ENCODE peak calls at places on chromosomes 3 and 15, in nine cellular contexts. P is lower lobe of right lung; Q is tibial nerve; H is psoas muscle; D is brain microvascular endothelial cell; T is fibroblast of lung; G is CD8-positive, alpha-beta T cell; Z is left lung; E is suprapubic skin. N is an unnamed sample.

GRCh38 chr3:135966349-135966695 is 794 bp downstream of the PPP2R3A start:
- DNase-seq in D (no peak), Z (peak; percentile 47), H (no peak), T (peak; percentile 53), Q (peak; percentile 9), E (no peak), G (no peak), P (no peak), N (no peak)

GRCh38 chr3:73024836-73025235 is 28.2 kb downstream of the PPP4R2 start:
- DNase-seq in D (no peak), Q (no peak), E (no peak), H (no peak), T (no peak), P (no peak), G (no peak), Z (no peak), N (no peak)

GRCh38 chr3:102410616-102411015 is 24.2 kb upstream of the ZPLD1 start:
- DNase-seq in Q (no peak), H (no peak), D (no peak), G (no peak), P (no peak), T (no peak), Z (no peak), E (no peak), N (no peak)

GRCh38 chr3:16437640-16438039 is 75.9 kb downstream of the RFTN1 start:
- DNase-seq in T (peak; percentile 32), H (no peak), G (no peak), D (no peak), P (no peak), E (no peak), Z (no peak), Q (no peak), N (no peak)

GRCh38 chr15:47717036-47717611 is at the start of gene SEMA6D:
- DNase-seq in P (peak; percentile 55), D (peak; percentile 61), H (peak; percentile 89), E (peak; percentile 83), T (peak; percentile 93), G (no peak), Q (peak; percentile 62), Z (peak; percentile 48), N (no peak)

GRCh38 chr3:30448436-30448835 is 158.0 kb upstream of the TGFBR2 start:
- DNase-seq in P (no peak), Z (no peak), H (no peak), Q (no peak), D (no peak), G (no peak), E (no peak), T (peak; percentile 29), N (no peak)

GRCh38 chr3:107676469-107677309 is 153.9 kb downstream of the BBX start:
- DNase-seq in P (no peak), G (no peak), Q (no peak), H (no peak), Z (no peak), D (no peak), T (peak; percentile 58), E (no peak), N (no peak)

GRCh38 chr3:186360779-186361178 is 1.3 kb downstream of the DGKG start:
- DNase-seq in P (peak; percentile 66), T (no peak), Z (no peak), Q (no peak), G (no peak), E (no peak), H (no peak), D (no peak), N (no peak)

GRCh38 chr3:157066335-157067071 is 93.4 kb downstream of the CCNL1 start:
- DNase-seq in Q (no peak), H (no peak), P (no peak), E (no peak), G (no peak), D (no peak), T (peak; percentile 88), Z (no peak), N (no peak)

GRCh38 chr3:165159760-165160421 is 36.3 kb downstream of the SLITRK3 start:
- DNase-seq in T (no peak), D (no peak), H (no peak), P (no peak), Q (no peak), Z (no peak), E (no peak), G (no peak), N (no peak)

GRCh38 chr3:123429362-123430125 is 19.3 kb downstream of the ADCY5 start:
- DNase-seq in D (no peak), T (no peak), Z (no peak), G (no peak), E (no peak), Q (no peak), H (no peak), P (no peak), N (no peak)
- H3K27me3 ChIP-seq in D (peaks cover 21% of the 10 kb centered on the region), T (peaks cover 25% of the 10 kb centered on the region), Z (no peaks in the 10 kb centered on the region), G (no peaks in the 10 kb centered on the region), E (no peaks in the 10 kb centered on the region), Q (no peaks in the 10 kb centered on the region), H (no peaks in the 10 kb centered on the region), P (peaks cover 3% of the 10 kb centered on the region), N (no peaks in the 10 kb centered on the region)

GRCh38 chr3:51935886-51936755 is 5.6 kb downstream of the RRP9 start:
- DNase-seq in T (no peak), P (no peak), Q (no peak), Z (no peak), G (no peak), D (no peak), E (peak; percentile 50), H (no peak), N (no peak)

GRCh38 chr3:51937014-51937413 is 4.7 kb downstream of the RRP9 start:
- DNase-seq in E (peak; percentile 63), G (no peak), Q (no peak), P (no peak), H (no peak), D (no peak), T (peak; percentile 18), Z (no peak), N (no peak)

GRCh38 chr3:51938780-51939425 is 2.8 kb downstream of the RRP9 start:
- DNase-seq in Q (no peak), P (no peak), G (no peak), E (peak; percentile 47), D (no peak), Z (no peak), T (no peak), H (no peak), N (no peak)

GRCh38 chr3:51934991-51935885 is 6.5 kb downstream of the RRP9 start:
- DNase-seq in Q (no peak), T (no peak), E (peak; percentile 77), P (no peak), Z (no peak), H (no peak), D (no peak), G (no peak), N (no peak)

DNA sequence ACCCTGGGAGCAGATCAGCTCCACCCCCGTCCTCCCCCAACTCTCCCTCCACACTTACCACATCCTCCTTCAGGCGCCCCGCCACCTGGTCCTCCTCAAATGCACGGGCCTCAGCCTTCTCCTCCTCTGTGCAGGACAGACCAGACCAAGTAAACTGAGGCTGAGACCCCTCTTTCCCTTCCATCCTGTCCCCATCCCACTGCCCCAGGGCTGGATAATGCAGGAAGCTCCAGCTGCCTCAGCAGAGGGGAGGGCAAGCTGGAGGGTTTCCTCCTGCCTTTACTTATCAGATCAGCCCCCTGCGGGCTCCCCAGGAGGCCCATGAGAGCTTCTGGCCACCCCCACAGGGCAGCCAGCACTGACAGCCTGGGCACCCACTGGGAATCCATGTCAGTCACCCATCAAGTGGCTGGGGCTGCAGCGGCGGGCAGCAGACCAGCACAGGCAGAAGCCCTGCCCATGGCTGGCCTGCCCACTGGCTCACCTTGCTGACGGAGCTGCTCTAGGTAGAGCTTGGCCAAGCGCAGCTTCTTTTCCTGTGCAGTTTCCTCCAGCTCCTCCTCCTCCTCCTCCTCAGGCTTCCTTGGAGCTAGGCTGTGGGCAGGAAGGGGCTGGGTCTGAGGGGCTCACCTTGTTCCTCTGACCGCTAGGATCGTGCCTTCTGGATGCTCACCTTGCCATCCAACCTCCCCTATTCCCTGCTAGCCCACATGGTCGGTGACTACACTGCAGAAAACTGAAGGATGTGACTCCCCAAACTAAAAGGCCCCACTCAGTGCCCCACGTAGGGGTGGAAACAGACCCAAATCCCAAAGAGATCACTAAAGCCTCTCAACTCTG is 3.9 kb downstream of the RRP9 start:
- DNase-seq in D (no peak), G (no peak), E (peak; percentile 68), H (no peak), P (no peak), Q (no peak), Z (no peak), T (no peak), N (no peak)
- H3K36me3 ChIP-seq in D (peaks cover 38% of the 10 kb centered on the region), G (peaks cover 29% of the 10 kb centered on the region), E (peaks cover 63% of the 10 kb centered on the region), H (peaks cover 9% of the 10 kb centered on the region), P (peaks cover 62% of the 10 kb centered on the region), Q (peaks cover 37% of the 10 kb centered on the region), Z (no peaks in the 10 kb centered on the region), T (peaks cover 18% of the 10 kb centered on the region), N (peaks cover 32% of the 10 kb centered on the region)

GRCh38 chr3:162710332-162711112 is 1213.9 kb downstream of the OTOL1 start:
- DNase-seq in Z (no peak), H (no peak), Q (no peak), T (no peak), P (peak; percentile 48), E (no peak), G (no peak), D (no peak), N (no peak)

GRCh38 chr3:162702768-162703385 is 1206.3 kb downstream of the OTOL1 start:
- DNase-seq in E (no peak), H (no peak), G (no peak), Q (no peak), Z (no peak), P (no peak), T (no peak), D (no peak), N (no peak)

GRCh38 chr3:162704238-162704637 is 1207.6 kb downstream of the OTOL1 start:
- DNase-seq in T (no peak), E (no peak), G (no peak), H (no peak), D (no peak), Z (no peak), Q (no peak), P (no peak), N (no peak)

GRCh38 chr3:162704991-162705390 is 1208.4 kb downstream of the OTOL1 start:
- DNase-seq in E (no peak), G (no peak), P (no peak), Q (no peak), H (no peak), Z (no peak), D (no peak), T (no peak), N (no peak)
- H3K27ac ChIP-seq in E (no peak overlapping the region), G (no peak overlapping the region), P (no peak overlapping the region), Q (no peak overlapping the region), H (no peak overlapping the region), Z (no peak overlapping the region), D (no peak overlapping the region), T (no peak overlapping the region), N (no peak overlapping the region)

DNA sequence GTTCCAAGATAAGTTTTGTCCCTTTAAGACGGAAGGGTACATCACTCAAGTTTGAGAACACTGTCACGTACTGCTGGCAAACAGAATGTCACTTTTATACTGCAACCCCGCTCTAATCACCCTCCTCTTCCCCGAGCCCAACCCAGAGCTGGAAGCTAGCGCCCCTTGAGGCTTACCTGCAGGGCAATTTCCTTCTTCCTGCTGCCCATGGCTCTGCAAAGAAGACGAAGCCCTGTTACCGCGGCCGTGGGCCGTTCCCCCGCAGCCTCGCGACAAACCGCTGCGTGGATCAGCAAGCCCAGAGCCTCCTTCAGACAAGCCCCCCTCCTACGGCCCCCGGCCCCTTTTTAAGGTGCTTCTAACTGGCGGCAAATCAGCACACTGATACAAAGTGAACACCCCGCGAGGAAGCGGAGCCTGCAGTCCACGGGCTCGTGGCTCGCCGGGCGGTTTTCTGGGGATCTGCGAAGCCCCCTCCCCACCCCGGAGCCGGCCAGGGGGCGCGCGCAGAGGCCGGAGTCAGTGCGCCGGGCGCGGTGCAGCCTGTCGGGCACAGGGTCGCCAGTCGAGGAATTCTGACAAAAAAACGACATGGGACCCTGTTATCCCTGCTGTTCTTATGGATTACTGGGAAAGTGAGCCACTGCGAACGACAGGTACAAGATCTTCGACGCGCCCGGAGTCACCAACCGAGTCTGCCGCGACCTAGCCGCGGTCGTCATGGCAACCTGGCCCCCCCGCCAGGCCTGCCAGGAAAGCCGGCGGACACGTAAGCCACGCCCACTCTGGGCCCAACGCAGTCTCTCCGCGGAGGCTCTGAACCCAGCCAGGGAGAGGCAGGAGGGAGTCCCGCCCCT is at the start of gene NME9:
- DNase-seq in T (peak; percentile 71), Z (peak; percentile 90), Q (peak; percentile 69), G (peak; percentile 86), E (peak; percentile 88), H (peak; percentile 92), P (peak; percentile 94), D (peak; percentile 83), N (peak; percentile 97)
- H3K27me3 ChIP-seq in T (no peaks in the 10 kb centered on the region), Z (no peaks in the 10 kb centered on the region), Q (no peaks in the 10 kb centered on the region), G (no peaks in the 10 kb centered on the region), E (no peaks in the 10 kb centered on the region), H (no peaks in the 10 kb centered on the region), P (no peaks in the 10 kb centered on the region), D (peaks cover under 1% of the 10 kb centered on the region), N (no peaks in the 10 kb centered on the region)

N was measured in CD8-positive, alpha-beta memory T cell.